ENCODE peak calls at places on chromosomes 6 and 20, in four cellular contexts. One of them, this sample, is unnamed.
A peak's percentile ranks its signal among the peaks of the same experiment; 100 is the strongest.

GRCh38 chr20:7859371-7859802 is 80.9 kb downstream of the HAO1 start:
- DNase-seq in fibroblast of mammary gland: peak; percentile 79
- DNase-seq in neural progenitor cell: peak; percentile 45
- DNase-seq in WERI-Rb-1: peak; percentile 16
- DNase-seq in this sample: no peak

GRCh38 chr20:24913076-24913628 is 35.9 kb upstream of the CST7 start:
- DNase-seq in WERI-Rb-1: no peak
- DNase-seq in fibroblast of mammary gland: no peak
- DNase-seq in neural progenitor cell: no peak
- DNase-seq in this sample: no peak

GRCh38 chr20:32820698-32821378 is 1.1 kb downstream of the MAPRE1 start:
- DNase-seq in neural progenitor cell: peak; percentile 34
- DNase-seq in fibroblast of mammary gland: peak; percentile 10
- DNase-seq in WERI-Rb-1: no peak
- DNase-seq in this sample: no peak

GRCh38 chr6:92122746-92123145 is 1296.6 kb downstream of the EPHA7 start:
- DNase-seq in fibroblast of mammary gland: no peak
- DNase-seq in WERI-Rb-1: no peak
- DNase-seq in neural progenitor cell: peak; percentile 25
- DNase-seq in this sample: no peak

GRCh38 chr6:170345662-170346061 is 39.1 kb downstream of the FAM120B start:
- DNase-seq in WERI-Rb-1: no peak
- DNase-seq in fibroblast of mammary gland: peak; percentile 15
- DNase-seq in neural progenitor cell: no peak
- DNase-seq in this sample: no peak

GRCh38 chr6:154352898-154353585 is 3.6 kb downstream of the IPCEF1 start:
- DNase-seq in neural progenitor cell: no peak
- DNase-seq in WERI-Rb-1: no peak
- DNase-seq in fibroblast of mammary gland: no peak
- DNase-seq in this sample: no peak

GRCh38 chr6:153538491-153538890 is 407.4 kb upstream of the RGS17 start:
- DNase-seq in fibroblast of mammary gland: peak; percentile 41
- DNase-seq in neural progenitor cell: no peak
- DNase-seq in WERI-Rb-1: no peak
- DNase-seq in this sample: no peak

GRCh38 chr6:135498178-135498841 is 770 bp upstream of the AHI1 start:
- DNase-seq in WERI-Rb-1: peak; percentile 41
- DNase-seq in neural progenitor cell: peak; percentile 35
- DNase-seq in fibroblast of mammary gland: peak; percentile 93
- DNase-seq in this sample: no peak

GRCh38 chr6:71482742-71483141 is 194.1 kb downstream of the OGFRL1 start:
- DNase-seq in neural progenitor cell: no peak
- DNase-seq in WERI-Rb-1: no peak
- DNase-seq in fibroblast of mammary gland: peak; percentile 51
- DNase-seq in this sample: no peak

GRCh38 chr6:33490621-33491020 is 36.2 kb downstream of the ZBTB9 start:
- DNase-seq in WERI-Rb-1: no peak
- DNase-seq in fibroblast of mammary gland: no peak
- DNase-seq in neural progenitor cell: no peak
- DNase-seq in this sample: no peak

GRCh38 chr6:144500886-144501285 is 215.8 kb downstream of the UTRN start:
- DNase-seq in WERI-Rb-1: no peak
- DNase-seq in neural progenitor cell: no peak
- DNase-seq in fibroblast of mammary gland: no peak
- DNase-seq in this sample: no peak

GRCh38 chr6:4020822-4021132 is 58.2 kb downstream of the FAM217A start:
- DNase-seq in WERI-Rb-1: no peak
- DNase-seq in neural progenitor cell: no peak
- DNase-seq in fibroblast of mammary gland: no peak
- DNase-seq in this sample: no peak

GRCh38 chr6:107715523-107716321 is 108.4 kb downstream of the SCML4 start:
- DNase-seq in fibroblast of mammary gland: no peak
- DNase-seq in neural progenitor cell: no peak
- DNase-seq in WERI-Rb-1: no peak
- DNase-seq in this sample: no peak

GRCh38 chr20:53736757-53737403 is 143.2 kb upstream of the ZNF217 start:
- DNase-seq in WERI-Rb-1: peak; percentile 54
- DNase-seq in neural progenitor cell: no peak
- DNase-seq in fibroblast of mammary gland: peak; percentile 44
- DNase-seq in this sample: no peak

GRCh38 chr6:132259070-132259469 is 142.2 kb downstream of the MOXD1 start:
- DNase-seq in fibroblast of mammary gland: peak; percentile 53
- DNase-seq in WERI-Rb-1: no peak
- DNase-seq in neural progenitor cell: peak; percentile 30
- DNase-seq in this sample: no peak

GRCh38 chr6:166505133-166505905 is 81.2 kb downstream of the RAMACL start:
- DNase-seq in fibroblast of mammary gland: no peak
- DNase-seq in WERI-Rb-1: no peak
- DNase-seq in neural progenitor cell: no peak
- DNase-seq in this sample: no peak
- TF ChIP-seq CTCF in fibroblast of mammary gland: no peak
- TF ChIP-seq CTCF in WERI-Rb-1: no peak
- TF ChIP-seq CTCF in neural progenitor cell: no peak
- TF ChIP-seq CTCF in this sample: no peak

GRCh38 chr20:6142348-6142993 is 19.6 kb upstream of the FERMT1 start:
- DNase-seq in fibroblast of mammary gland: peak; percentile 67
- DNase-seq in neural progenitor cell: peak; percentile 66
- DNase-seq in WERI-Rb-1: peak; percentile 33
- DNase-seq in this sample: peak; percentile 42

DNA sequence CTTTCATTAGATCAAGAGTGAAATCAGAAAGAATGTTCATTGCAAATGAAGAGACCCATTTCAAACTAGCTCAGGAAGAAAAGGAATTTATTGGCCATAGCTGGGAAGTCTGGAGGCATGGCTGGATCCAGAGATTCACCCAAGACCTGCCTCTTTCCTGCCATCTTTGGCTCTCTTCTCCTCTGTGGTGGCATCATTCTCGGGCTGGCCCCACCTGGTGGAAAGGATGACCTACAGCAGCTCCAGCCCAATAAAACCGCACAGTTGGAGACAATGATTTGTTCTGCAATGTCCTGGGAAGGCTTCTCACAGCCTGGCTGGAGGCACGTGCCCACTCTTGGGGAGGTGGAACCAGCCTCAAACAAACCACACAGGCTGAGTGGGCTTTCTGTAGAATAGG is 18.1 kb upstream of the FERMT1 start:
- DNase-seq in fibroblast of mammary gland: peak; percentile 4
- DNase-seq in WERI-Rb-1: peak; percentile 33
- DNase-seq in neural progenitor cell: peak; percentile 14
- DNase-seq in this sample: no peak
- TF ChIP-seq CTCF in fibroblast of mammary gland: peak; percentile 30
- TF ChIP-seq CTCF in WERI-Rb-1: peak; percentile 45
- TF ChIP-seq CTCF in neural progenitor cell: peak; percentile 21
- TF ChIP-seq CTCF in this sample: no peak

GRCh38 chr6:137339929-137340559 is 120.9 kb upstream of the IFNGR1 start:
- DNase-seq in fibroblast of mammary gland: no peak
- DNase-seq in neural progenitor cell: peak; percentile 62
- DNase-seq in WERI-Rb-1: no peak
- DNase-seq in this sample: no peak

GRCh38 chr6:137342607-137343186 is 123.5 kb upstream of the IFNGR1 start:
- DNase-seq in neural progenitor cell: no peak
- DNase-seq in fibroblast of mammary gland: no peak
- DNase-seq in WERI-Rb-1: no peak
- DNase-seq in this sample: peak; percentile 35

DNA sequence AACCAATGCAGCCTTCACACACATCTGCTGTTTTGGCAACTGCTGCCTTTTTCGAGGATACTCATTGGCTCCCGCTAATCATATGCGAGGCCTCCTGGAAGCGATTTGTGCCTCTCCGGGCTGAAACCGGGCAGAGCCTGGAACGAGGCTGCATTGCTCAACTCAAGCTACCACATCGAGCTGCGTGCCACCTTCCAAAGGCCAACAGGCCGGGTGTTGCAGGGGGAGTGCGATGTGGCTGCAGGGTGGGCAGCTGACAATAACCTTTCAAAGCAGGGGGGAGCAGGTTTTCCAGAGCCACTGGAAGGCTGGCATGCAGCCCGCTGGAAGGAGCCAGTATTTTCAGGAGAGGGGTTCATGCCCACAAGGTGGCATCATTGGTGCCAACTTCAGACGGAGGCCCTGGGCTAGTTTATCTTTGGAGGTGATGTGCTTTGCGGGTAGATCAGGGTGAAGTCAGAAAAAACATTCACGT is 122.6 kb upstream of the IFNGR1 start:
- DNase-seq in neural progenitor cell: peak; percentile 53
- DNase-seq in fibroblast of mammary gland: peak; percentile 74
- DNase-seq in WERI-Rb-1: no peak
- DNase-seq in this sample: peak; percentile 60
- TF ChIP-seq CTCF in neural progenitor cell: peak; percentile 33
- TF ChIP-seq CTCF in fibroblast of mammary gland: peak; percentile 8
- TF ChIP-seq CTCF in WERI-Rb-1: peak; percentile 14
- TF ChIP-seq CTCF in this sample: no peak

DNA sequence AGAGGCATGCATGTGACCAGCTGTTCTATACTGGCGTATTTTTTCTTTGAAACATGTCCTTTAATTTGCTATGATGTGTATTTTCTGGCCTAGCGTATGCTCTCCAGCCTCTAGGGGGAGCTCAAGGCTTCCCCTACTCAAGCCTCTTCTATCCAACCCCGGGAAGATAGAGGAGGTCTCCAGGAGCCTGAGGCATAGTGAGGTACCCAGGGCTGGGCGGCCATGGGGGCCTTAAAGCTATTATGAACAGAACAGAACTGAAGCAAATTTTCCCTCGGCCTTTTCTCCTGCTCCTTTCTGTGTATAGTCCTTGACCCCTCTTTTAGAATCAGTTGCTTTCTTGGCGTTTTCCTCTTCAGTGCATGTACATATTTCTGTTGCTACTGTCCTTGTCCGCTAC is 528.9 kb downstream of the MAFB start:
- DNase-seq in fibroblast of mammary gland: peak; percentile 64
- DNase-seq in neural progenitor cell: peak; percentile 68
- DNase-seq in WERI-Rb-1: peak; percentile 41
- DNase-seq in this sample: peak; percentile 40
- TF ChIP-seq CTCF in fibroblast of mammary gland: peak; percentile 84
- TF ChIP-seq CTCF in neural progenitor cell: peak; percentile 70
- TF ChIP-seq CTCF in WERI-Rb-1: peak; percentile 80
- TF ChIP-seq CTCF in this sample: peak; percentile 71

GRCh38 chr20:45890077-45890996 is 671 bp downstream of the NEURL2 start:
- DNase-seq in WERI-Rb-1: peak; percentile 92
- DNase-seq in fibroblast of mammary gland: peak; percentile 82
- DNase-seq in neural progenitor cell: peak; percentile 92
- DNase-seq in this sample: peak; percentile 92

GRCh38 chr20:45893831-45894230 is 2.7 kb downstream of the CTSA start:
- DNase-seq in WERI-Rb-1: no peak
- DNase-seq in neural progenitor cell: no peak
- DNase-seq in fibroblast of mammary gland: no peak
- DNase-seq in this sample: no peak

GRCh38 chr20:45890997-45891983 is at the start of the genes CTSA and NEURL2:
- DNase-seq in WERI-Rb-1: peak; percentile 92
- DNase-seq in neural progenitor cell: peak; percentile 87
- DNase-seq in fibroblast of mammary gland: peak; percentile 93
- DNase-seq in this sample: peak; percentile 97

GRCh38 chr20:45892828-45893500 is 1.8 kb downstream of the CTSA start:
- DNase-seq in fibroblast of mammary gland: no peak
- DNase-seq in WERI-Rb-1: no peak
- DNase-seq in neural progenitor cell: no peak
- DNase-seq in this sample: no peak

GRCh38 chr20:45892049-45892816 is 1.1 kb downstream of the CTSA start:
- DNase-seq in WERI-Rb-1: peak; percentile 35
- DNase-seq in fibroblast of mammary gland: no peak
- DNase-seq in neural progenitor cell: peak; percentile 24
- DNase-seq in this sample: no peak
- TF ChIP-seq CTCF in WERI-Rb-1: peak; percentile 13
- TF ChIP-seq CTCF in fibroblast of mammary gland: peak; percentile 18
- TF ChIP-seq CTCF in neural progenitor cell: no peak
- TF ChIP-seq CTCF in this sample: no peak

GRCh38 chr6:6586167-6586566 is 2.4 kb upstream of the LY86 start:
- DNase-seq in fibroblast of mammary gland: no peak
- DNase-seq in neural progenitor cell: no peak
- DNase-seq in WERI-Rb-1: no peak
- DNase-seq in this sample: no peak

GRCh38 chr6:6582111-6582510 is 6.4 kb upstream of the LY86 start:
- DNase-seq in WERI-Rb-1: no peak
- DNase-seq in fibroblast of mammary gland: no peak
- DNase-seq in neural progenitor cell: no peak
- DNase-seq in this sample: no peak

GRCh38 chr6:6585003-6585311 is 3.6 kb upstream of the LY86 start:
- DNase-seq in WERI-Rb-1: no peak
- DNase-seq in neural progenitor cell: no peak
- DNase-seq in fibroblast of mammary gland: no peak
- DNase-seq in this sample: no peak

GRCh38 chr6:6583836-6584235 is 4.7 kb upstream of the LY86 start:
- DNase-seq in neural progenitor cell: no peak
- DNase-seq in fibroblast of mammary gland: no peak
- DNase-seq in WERI-Rb-1: no peak
- DNase-seq in this sample: no peak

DNA sequence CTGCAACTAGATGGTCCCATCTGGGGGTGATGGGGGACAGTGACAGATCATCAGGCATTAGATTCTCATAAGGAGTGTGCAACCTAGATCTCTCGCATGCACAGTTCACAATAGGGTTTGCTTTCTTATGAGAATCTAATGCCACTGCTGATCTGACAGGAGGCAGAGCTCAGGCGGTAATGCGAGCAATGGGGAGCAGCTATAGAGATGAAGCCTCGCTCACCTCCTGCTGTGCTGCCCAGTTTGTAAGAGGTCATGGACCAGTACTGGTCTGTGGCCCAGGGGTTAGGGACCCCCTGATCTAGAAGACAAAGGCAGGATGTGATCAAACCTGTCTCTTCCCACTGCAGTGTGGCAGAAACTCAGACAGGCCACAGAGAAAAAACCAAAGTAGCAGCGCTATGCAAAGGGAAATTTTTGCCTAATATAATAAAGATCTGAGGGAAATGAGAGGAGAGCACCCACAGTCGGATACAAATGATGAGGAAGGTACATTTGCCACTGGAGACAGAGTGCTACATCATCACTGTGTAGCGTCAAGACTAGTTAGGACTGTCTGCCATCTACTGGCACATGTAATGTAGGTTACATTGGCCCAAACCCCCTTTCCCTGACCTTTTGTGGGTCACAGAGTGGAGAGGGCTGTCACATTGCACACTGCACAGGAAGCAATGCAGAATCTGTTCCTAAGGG is 4.1 kb upstream of the LY86 start:
- DNase-seq in fibroblast of mammary gland: no peak
- DNase-seq in WERI-Rb-1: no peak
- DNase-seq in neural progenitor cell: no peak
- DNase-seq in this sample: no peak
- TF ChIP-seq CTCF in fibroblast of mammary gland: no peak
- TF ChIP-seq CTCF in WERI-Rb-1: peak; percentile 41
- TF ChIP-seq CTCF in neural progenitor cell: no peak
- TF ChIP-seq CTCF in this sample: no peak

DNA sequence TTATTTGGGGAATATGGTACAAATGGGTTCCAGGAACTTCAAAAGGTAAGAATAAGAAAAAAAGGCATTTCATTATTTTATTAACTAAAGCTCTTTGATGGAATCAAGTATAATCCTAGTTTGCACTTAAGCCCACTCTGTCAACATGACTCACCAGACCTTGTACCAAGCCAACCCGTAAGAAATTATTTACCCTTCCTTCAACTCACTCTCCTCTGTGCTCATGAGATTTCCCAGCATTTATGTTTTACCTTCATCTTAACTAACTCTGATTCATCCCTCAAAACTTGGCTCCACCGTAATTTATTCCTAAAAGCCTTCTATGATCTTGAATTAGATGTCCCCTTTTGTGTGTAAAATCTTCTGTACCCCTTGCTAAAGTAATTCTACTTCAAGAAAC is 308.7 kb downstream of the PKHD1 start:
- DNase-seq in neural progenitor cell: no peak
- DNase-seq in WERI-Rb-1: no peak
- DNase-seq in fibroblast of mammary gland: no peak
- DNase-seq in this sample: no peak
- TF ChIP-seq CTCF in neural progenitor cell: no peak
- TF ChIP-seq CTCF in WERI-Rb-1: no peak
- TF ChIP-seq CTCF in fibroblast of mammary gland: no peak
- TF ChIP-seq CTCF in this sample: no peak

This sample was measured in glutamatergic neuron.